ENCODE peak calls at places on chromosomes 13 and 19, in four cellular contexts. K is stimulated activated CD4-positive, alpha-beta T cell treated with anti-CD3 and anti-CD28 coated beads, Interleukin-4, amount 100 ng/mL, for 48 hours; E is HCEC 1CT; N is IMR-90. O is an unnamed sample.

GRCh38 chr13:76889254-76889653 is 3.0 kb upstream of the KCTD12 start:
- DNase-seq in N (no peak), E (no peak), K (no peak), O (no peak)

GRCh38 chr19:38921420-38922274 is 8.9 kb downstream of the SARS2 start:
- DNase-seq in K (no peak), N (no peak), E (no peak), O (no peak)

GRCh38 chr13:98525852-98526512 is 50.9 kb downstream of the STK24 start:
- DNase-seq in N (no peak), K (no peak), E (no peak), O (no peak)

GRCh38 chr13:23928985-23929384 is 31.7 kb upstream of the C1QTNF9B start:
- DNase-seq in E (peak), K (no peak), N (peak), O (peak)

GRCh38 chr19:18433039-18433691 is 4.8 kb downstream of the ISYNA1 start:
- DNase-seq in K (no peak), N (no peak), E (no peak), O (no peak)

GRCh38 chr13:101522607-101523006 is 70.1 kb downstream of the ITGBL1 start:
- DNase-seq in K (no peak), N (no peak), E (no peak), O (no peak)

GRCh38 chr13:48831248-48831647 is 144.5 kb upstream of the FNDC3A start:
- DNase-seq in K (no peak), E (peak), N (peak), O (no peak)

GRCh38 chr13:19345158-19345557 is 163.5 kb upstream of the TUBA3C start:
- DNase-seq in N (no peak), K (no peak), E (no peak), O (no peak)

GRCh38 chr13:59951011-59951410 is 212.7 kb downstream of the DIAPH3 start:
- DNase-seq in N (no peak), K (no peak), E (no peak), O (no peak)

GRCh38 chr19:29098863-29099481 is 114.0 kb downstream of the UQCRFS1 start:
- DNase-seq in N (peak), K (no peak), E (no peak), O (peak)

GRCh38 chr19:34193439-34193838 is 21.1 kb downstream of the LSM14A start:
- DNase-seq in K (no peak), N (no peak), E (no peak), O (no peak)

GRCh38 chr13:67736646-67737420 is 506.7 kb upstream of the PCDH9 start:
- DNase-seq in E (peak), N (peak), K (no peak), O (peak)

GRCh38 chr19:52094526-52094925 is 1.0 kb downstream of the ZNF841 start:
- DNase-seq in K (no peak), E (peak), N (no peak), O (peak)

GRCh38 chr19:16018106-16018755 is 58.1 kb upstream of the TPM4 start:
- DNase-seq in K (no peak), N (no peak), E (no peak), O (no peak)

GRCh38 chr13:100440756-100441421 is 147.7 kb downstream of the GGACT start:
- DNase-seq in E (peak), N (peak), K (no peak), O (no peak)